ENCODE peak calls at places on chromosome 13, in six cellular contexts. B is GM10248, U is PC-3, C is psoas muscle, F is astrocyte of the spinal cord, M is mucosa of descending colon. T is an unnamed sample.

GRCh38 chr13:23898101-23898500 is 799 bp upstream of the C1QTNF9B start:
- DNase-seq in B (no peak), U (no peak), C (no peak), F (no peak), M (no peak), T (no peak)

GRCh38 chr13:99617474-99618255 is 116.4 kb downstream of the TM9SF2 start:
- DNase-seq in B (peak), U (peak), C (peak), F (peak), M (no peak), T (peak)

GRCh38 chr13:95659500-95659899 is 15.0 kb upstream of the DZIP1 start:
- DNase-seq in B (no peak), U (no peak), C (no peak), F (no peak), M (no peak), T (no peak)

GRCh38 chr13:113605866-113606438 is 21.4 kb downstream of the TFDP1 start:
- DNase-seq in B (no peak), U (no peak), C (no peak), F (no peak), M (peak), T (no peak)

GRCh38 chr13:44280461-44280860 is 93.2 kb upstream of the SERP2 start:
- DNase-seq in B (no peak), U (peak), C (no peak), F (peak), M (no peak), T (no peak)

GRCh38 chr13:107205318-107206112 is 637.6 kb upstream of the ARGLU1 start:
- DNase-seq in B (peak), U (peak), C (peak), F (peak), M (no peak), T (peak)

GRCh38 chr13:46542833-46543232 is 10.1 kb upstream of the LRCH1 start:
- DNase-seq in B (no peak), U (no peak), C (no peak), F (no peak), M (no peak), T (no peak)

GRCh38 chr13:96089749-96090239 is at the start of gene HS6ST3:
- DNase-seq in B (peak), U (peak), C (peak), F (peak), M (peak), T (peak)

GRCh38 chr13:48783181-48783630 is 129.5 kb downstream of the CYSLTR2 start:
- DNase-seq in B (no peak), U (peak), C (peak), F (peak), M (peak), T (no peak)

GRCh38 chr13:113499936-113500335 is 9.4 kb upstream of the DCUN1D2 start:
- DNase-seq in B (no peak), U (peak), C (no peak), F (peak), M (no peak), T (no peak)

GRCh38 chr13:70668983-70669382 is 560.7 kb upstream of the KLHL1 start:
- DNase-seq in B (no peak), U (peak), C (no peak), F (no peak), M (no peak), T (no peak)

GRCh38 chr13:113275387-113275786 is 21.7 kb upstream of the LAMP1 start:
- DNase-seq in B (no peak), U (peak), C (peak), F (peak), M (no peak), T (no peak)

GRCh38 chr13:45928196-45928595 is 76.6 kb upstream of the SIAH3 start:
- DNase-seq in B (no peak), U (no peak), C (no peak), F (no peak), M (no peak), T (no peak)

GRCh38 chr13:111964411-111965035 is 102.4 kb upstream of the SOX1 start:
- DNase-seq in B (no peak), U (no peak), C (no peak), F (no peak), M (no peak), T (no peak)

GRCh38 chr13:43405457-43405856 is 381.3 kb downstream of the ENOX1 start:
- DNase-seq in B (no peak), U (peak), C (no peak), F (peak), M (no peak), T (no peak)

GRCh38 chr13:104008571-104009435 is 942.6 kb upstream of the SLC10A2 start:
- DNase-seq in B (no peak), U (peak), C (no peak), F (peak), M (no peak), T (no peak)

GRCh38 chr13:49308977-49309408 is 61.3 kb downstream of the CDADC1 start:
- DNase-seq in B (no peak), U (no peak), C (peak), F (peak), M (no peak), T (no peak)

GRCh38 chr13:108408670-108409069 is 139.2 kb downstream of the TNFSF13B start:
- DNase-seq in B (no peak), U (no peak), C (no peak), F (no peak), M (no peak), T (no peak)

DNA sequence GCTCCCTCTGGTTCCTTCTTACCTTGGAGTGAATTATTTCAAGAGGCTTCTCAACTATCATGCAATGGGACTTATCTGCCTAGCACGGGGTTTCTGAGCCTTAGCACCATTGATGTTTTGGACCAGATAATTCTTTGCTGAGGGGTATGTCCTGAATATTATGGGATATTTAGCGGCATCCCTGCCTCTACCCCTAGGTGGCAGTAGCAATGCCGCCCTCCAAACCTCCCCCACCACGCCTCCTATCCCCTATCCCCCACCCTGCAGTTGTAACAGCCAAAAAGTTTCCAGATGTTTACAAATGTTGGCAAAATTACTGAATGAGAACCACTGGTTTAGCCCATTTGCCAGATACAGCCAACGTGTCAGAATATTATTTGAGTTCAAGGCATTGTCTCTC is 125.5 kb downstream of the POSTN start:
- DNase-seq in B (no peak), U (no peak), C (no peak), F (no peak), M (no peak), T (no peak)
- TF ChIP-seq CTCF in B (no peak), U (peak), C (no peak), F (no peak), M (no peak), T (no peak)

DNA sequence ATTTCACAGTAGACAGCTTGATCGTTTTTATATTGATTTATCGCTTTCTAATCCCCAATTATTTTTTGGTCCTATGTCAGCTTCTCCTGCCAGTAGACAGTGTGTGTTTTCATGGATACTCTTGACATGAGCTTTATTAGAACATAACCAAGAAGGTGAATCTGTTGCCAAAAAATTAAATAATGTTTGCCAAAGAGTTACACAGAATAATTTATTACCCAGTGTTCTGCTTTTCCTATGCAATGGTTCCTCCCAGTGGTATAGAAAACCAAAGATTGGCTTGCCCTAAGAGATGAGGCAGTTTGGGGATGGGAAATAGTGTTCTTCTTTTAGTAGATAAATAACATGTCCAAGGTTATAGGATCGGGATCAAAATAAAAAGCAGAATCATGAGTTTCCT is 8.5 kb upstream of the FRY start:
- DNase-seq in B (no peak), U (no peak), C (no peak), F (no peak), M (no peak), T (no peak)
- TF ChIP-seq CTCF in B (no peak), U (no peak), C (no peak), F (no peak), M (no peak), T (no peak)

DNA sequence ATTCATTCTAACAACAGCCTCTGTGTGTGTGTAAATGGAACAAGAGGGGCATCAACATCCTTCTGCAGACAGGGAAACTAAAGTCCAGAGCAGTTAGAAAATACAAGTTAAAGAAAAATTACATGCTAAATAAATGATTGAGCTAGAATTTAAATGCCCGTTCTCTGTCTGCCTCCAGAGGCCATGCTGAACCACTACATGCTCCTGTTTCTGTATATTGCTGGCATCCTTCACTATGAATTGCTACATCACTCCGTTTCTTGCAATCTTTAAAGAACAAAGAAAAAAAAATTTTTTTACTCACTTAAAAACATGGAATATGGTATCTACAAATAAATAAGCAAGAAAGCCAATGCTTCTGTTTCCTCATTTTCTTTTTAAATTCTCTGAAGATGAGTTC is 47.9 kb downstream of the DCT start:
- DNase-seq in B (no peak), U (no peak), C (no peak), F (no peak), M (no peak), T (no peak)
- TF ChIP-seq CTCF in B (no peak), U (peak), C (no peak), F (peak), M (no peak), T (no peak)

GRCh38 chr13:91115776-91116175 is 231.7 kb upstream of the MIR17HG start:
- DNase-seq in B (no peak), U (no peak), C (no peak), F (no peak), M (no peak), T (no peak)

GRCh38 chr13:91112191-91112579 is 235.3 kb upstream of the MIR17HG start:
- DNase-seq in B (no peak), U (no peak), C (no peak), F (no peak), M (no peak), T (no peak)

GRCh38 chr13:91112878-91113277 is 234.6 kb upstream of the MIR17HG start:
- DNase-seq in B (no peak), U (no peak), C (no peak), F (no peak), M (no peak), T (no peak)

GRCh38 chr13:91108315-91108714 is 239.2 kb upstream of the MIR17HG start:
- DNase-seq in B (no peak), U (no peak), C (no peak), F (no peak), M (no peak), T (no peak)

DNA sequence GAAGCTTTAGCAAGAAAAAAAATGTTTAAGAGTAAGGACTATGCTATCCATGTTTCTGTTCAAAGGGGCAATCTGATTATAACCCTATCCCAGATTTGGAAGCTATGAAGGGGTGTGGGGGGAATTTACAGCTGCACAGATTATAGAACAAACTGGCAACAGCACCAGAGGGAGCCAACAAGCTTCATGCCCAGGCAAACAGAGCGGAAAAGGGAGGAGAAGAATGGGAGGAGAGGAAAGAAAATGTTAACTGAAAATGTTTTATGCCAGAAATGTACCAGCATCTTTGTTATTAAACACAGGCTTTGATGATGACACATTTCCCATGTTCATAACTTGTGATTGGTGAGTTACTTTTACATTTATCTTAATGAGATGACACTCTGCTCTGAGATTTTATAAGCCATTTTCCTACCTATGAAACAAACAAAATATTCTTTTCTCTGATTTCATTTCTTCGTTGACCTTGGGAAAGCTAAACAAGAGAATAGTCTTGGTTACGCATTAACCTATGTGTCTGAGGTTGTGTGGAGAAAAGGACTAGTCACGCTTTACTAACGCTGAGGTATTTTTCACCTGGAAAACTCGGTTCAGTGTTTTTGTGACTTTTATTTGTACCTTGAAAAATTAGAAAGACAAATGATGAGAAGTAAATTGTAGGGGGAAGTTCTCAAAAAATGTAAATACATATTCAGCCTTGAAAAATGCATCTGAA is 235.9 kb upstream of the MIR17HG start:
- DNase-seq in B (no peak), U (no peak), C (no peak), F (no peak), M (no peak), T (no peak)
- TF ChIP-seq CTCF in B (no peak), U (no peak), C (no peak), F (no peak), M (no peak), T (no peak)

GRCh38 chr13:27966641-27967202 is 2.4 kb downstream of the CDX2 start:
- DNase-seq in B (peak), U (no peak), C (no peak), F (no peak), M (no peak), T (no peak)

GRCh38 chr13:27965740-27966640 is 3.1 kb downstream of the CDX2 start:
- DNase-seq in B (peak), U (no peak), C (no peak), F (no peak), M (no peak), T (no peak)

GRCh38 chr13:27962982-27963381 is 6.1 kb downstream of the CDX2 start:
- DNase-seq in B (no peak), U (no peak), C (no peak), F (no peak), M (no peak), T (no peak)

GRCh38 chr13:27965343-27965739 is 3.8 kb downstream of the CDX2 start:
- DNase-seq in B (no peak), U (no peak), C (no peak), F (no peak), M (no peak), T (no peak)

DNA sequence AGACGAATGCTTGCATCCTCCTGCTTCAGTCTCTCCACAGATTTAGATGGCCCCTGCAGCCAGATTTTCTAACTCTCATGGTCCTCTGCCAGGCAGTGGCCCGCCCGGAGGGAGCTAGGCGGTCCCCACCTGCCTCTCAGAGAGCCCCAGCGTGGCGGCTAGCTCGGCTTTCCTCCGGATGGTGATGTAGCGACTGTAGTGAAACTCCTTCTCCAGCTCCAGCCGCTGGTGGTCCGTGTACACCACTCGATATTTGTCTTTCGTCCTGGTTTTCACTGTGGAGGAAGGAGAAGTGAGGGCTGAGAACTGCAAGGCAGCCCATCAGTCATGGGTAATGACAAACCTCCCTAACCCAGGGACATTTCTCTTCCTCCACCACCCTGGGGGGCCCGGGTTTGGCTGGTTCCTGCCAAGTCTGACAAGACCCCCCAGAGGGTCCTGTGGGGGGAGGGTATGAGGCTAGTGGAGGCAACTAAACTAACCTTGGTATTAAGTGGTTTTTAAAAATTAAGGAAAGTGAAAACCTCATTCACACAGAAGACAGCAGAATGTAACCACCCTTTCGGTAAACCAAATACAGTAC is 4.3 kb downstream of the CDX2 start:
- DNase-seq in B (peak), U (no peak), C (no peak), F (no peak), M (no peak), T (no peak)
- TF ChIP-seq CTCF in B (no peak), U (no peak), C (no peak), F (no peak), M (no peak), T (no peak)

GRCh38 chr13:51935326-51936171 is 73.8 kb downstream of the CCDC70 start:
- DNase-seq in B (no peak), U (peak), C (no peak), F (no peak), M (no peak), T (no peak)

GRCh38 chr13:51933466-51934058 is 71.8 kb downstream of the CCDC70 start:
- DNase-seq in B (no peak), U (no peak), C (no peak), F (no peak), M (no peak), T (no peak)

GRCh38 chr13:51931606-51932005 is 69.8 kb downstream of the CCDC70 start:
- DNase-seq in B (no peak), U (no peak), C (no peak), F (no peak), M (no peak), T (no peak)

GRCh38 chr13:51932231-51932630 is 70.5 kb downstream of the CCDC70 start:
- DNase-seq in B (no peak), U (no peak), C (no peak), F (no peak), M (peak), T (no peak)

GRCh38 chr13:51934461-51935087 is 72.8 kb downstream of the CCDC70 start:
- DNase-seq in B (no peak), U (no peak), C (no peak), F (no peak), M (no peak), T (no peak)
- TF ChIP-seq CTCF in B (no peak), U (no peak), C (no peak), F (no peak), M (no peak), T (no peak)

GRCh38 chr13:77751513-77752456 is 54.3 kb downstream of the SLAIN1 start:
- DNase-seq in B (peak), U (peak), C (no peak), F (peak), M (no peak), T (no peak)
- TF ChIP-seq CTCF in B (peak), U (peak), C (peak), F (peak), M (peak), T (peak)

GRCh38 chr13:22162889-22163288 is 492.0 kb downstream of the FGF9 start:
- DNase-seq in B (peak), U (no peak), C (no peak), F (no peak), M (no peak), T (no peak)
- TF ChIP-seq CTCF in B (no peak), U (no peak), C (no peak), F (no peak), M (no peak), T (no peak)

GRCh38 chr13:40153516-40153915 is 498.1 kb downstream of the COG6 start:
- DNase-seq in B (no peak), U (no peak), C (no peak), F (no peak), M (no peak), T (no peak)

GRCh38 chr13:40149611-40150283 is 494.3 kb downstream of the COG6 start:
- DNase-seq in B (no peak), U (peak), C (no peak), F (peak), M (no peak), T (no peak)

GRCh38 chr13:40155176-40155575 is 499.7 kb downstream of the COG6 start:
- DNase-seq in B (no peak), U (no peak), C (no peak), F (no peak), M (no peak), T (no peak)

GRCh38 chr13:40152904-40153303 is 497.4 kb downstream of the COG6 start:
- DNase-seq in B (no peak), U (no peak), C (no peak), F (no peak), M (no peak), T (no peak)

GRCh38 chr13:40152145-40152544 is 496.7 kb downstream of the COG6 start:
- DNase-seq in B (no peak), U (peak), C (no peak), F (peak), M (no peak), T (no peak)
- TF ChIP-seq CTCF in B (no peak), U (peak), C (no peak), F (peak), M (no peak), T (no peak)

GRCh38 chr13:110946171-110946570 is 31.3 kb upstream of the ANKRD10 start:
- DNase-seq in B (no peak), U (no peak), C (no peak), F (no peak), M (no peak), T (no peak)

GRCh38 chr13:110942248-110942981 is 27.5 kb upstream of the ANKRD10 start:
- DNase-seq in B (no peak), U (no peak), C (no peak), F (no peak), M (no peak), T (no peak)

GRCh38 chr13:110944968-110945952 is 30.4 kb upstream of the ANKRD10 start:
- DNase-seq in B (no peak), U (no peak), C (no peak), F (no peak), M (no peak), T (no peak)

GRCh38 chr13:110949116-110949515 is 34.2 kb upstream of the ANKRD10 start:
- DNase-seq in B (peak), U (no peak), C (no peak), F (no peak), M (no peak), T (no peak)

GRCh38 chr13:110944121-110944967 is 29.5 kb upstream of the ANKRD10 start:
- DNase-seq in B (peak), U (peak), C (no peak), F (peak), M (no peak), T (no peak)
- TF ChIP-seq CTCF in B (peak), U (peak), C (peak), F (peak), M (no peak), T (no peak)

T was measured in mesothelial cell of epicardium.